ENCODE peak calls at places on chromosomes 16 and 17, in eight cellular contexts. O is HCT116, L is stomach, E is neuronal stem cell, T is fibroblast of the aortic adventitia, M is thoracic aorta, A is fibroblast of mammary gland, W is tibial nerve. J is an unnamed sample.

GRCh38 chr17:34874496-34874895 is 86.8 kb downstream of the CCT6B start:
- DNase-seq in M (no peak), O (no peak), E (no peak), T (no peak), W (no peak), L (no peak), A (no peak), J (no peak)

GRCh38 chr16:57711331-57711730 is 16.7 kb downstream of the DRC7 start:
- DNase-seq in O (no peak), A (no peak), M (no peak), W (no peak), T (no peak), L (peak; percentile 5), E (no peak), J (no peak)

GRCh38 chr17:17057057-17057551 is 14.8 kb downstream of the MPRIP start:
- DNase-seq in W (no peak), A (no peak), L (peak; percentile 19), O (no peak), T (no peak), M (no peak), E (no peak), J (no peak)

GRCh38 chr16:85421338-85422123 is 191.6 kb upstream of the GSE1 start:
- DNase-seq in T (no peak), W (no peak), E (no peak), L (no peak), A (no peak), O (no peak), M (no peak), J (no peak)

GRCh38 chr16:68884867-68885266 is 41.5 kb downstream of the TANGO6 start:
- DNase-seq in T (no peak), L (no peak), O (no peak), W (no peak), A (no peak), E (no peak), M (no peak), J (peak; percentile 24)

GRCh38 chr16:49502136-49502881 is 128.7 kb downstream of the C16orf78 start:
- DNase-seq in W (no peak), O (no peak), T (no peak), L (no peak), M (no peak), E (no peak), A (no peak), J (no peak)

GRCh38 chr17:57924677-57925076 is 30.5 kb downstream of the CUEDC1 start:
- DNase-seq in W (no peak), L (no peak), M (no peak), T (no peak), O (no peak), E (no peak), A (no peak), J (no peak)

GRCh38 chr16:72677662-72678447 is 370.1 kb downstream of the ZFHX3 start:
- DNase-seq in T (peak; percentile 12), L (no peak), E (no peak), W (no peak), O (no peak), M (no peak), A (peak; percentile 63), J (no peak)

GRCh38 chr17:63405741-63406261 is 40.3 kb downstream of the CYB561 start:
- DNase-seq in M (no peak), W (no peak), O (peak; percentile 62), A (peak; percentile 93), T (peak; percentile 86), L (no peak), E (no peak), J (peak; percentile 89)

GRCh38 chr16:89921131-89921698 is 1.9 kb upstream of the TUBB3 start:
- DNase-seq in O (no peak), T (no peak), L (no peak), E (no peak), M (no peak), A (no peak), W (no peak), J (no peak)

GRCh38 chr16:1989826-1990335 is at the start of gene SYNGR3:
- DNase-seq in L (no peak), O (no peak), E (no peak), T (no peak), M (no peak), W (no peak), A (no peak), J (no peak)

GRCh38 chr17:81510524-81510797 is 2.1 kb downstream of the ACTG1 start:
- DNase-seq in W (no peak), L (no peak), E (no peak), T (no peak), A (no peak), O (no peak), M (no peak), J (peak; percentile 20)

GRCh38 chr17:8862213-8863056 is 5.0 kb downstream of the PIK3R6 start:
- DNase-seq in L (no peak), A (no peak), E (no peak), W (no peak), T (no peak), O (no peak), M (no peak), J (no peak)

GRCh38 chr17:77420804-77421634 is 280.2 kb downstream of the SEC14L1 start:
- DNase-seq in T (peak; percentile 38), W (no peak), E (no peak), M (no peak), L (no peak), A (peak; percentile 91), O (no peak), J (peak; percentile 84)

GRCh38 chr17:68458260-68459029 is 1.1 kb upstream of the WIPI1 start:
- DNase-seq in O (no peak), W (no peak), T (no peak), M (no peak), L (no peak), E (no peak), A (no peak), J (no peak)
- H3K4me3 ChIP-seq in O (peak overlapping the region; percentile 57), W (peak overlapping the region; percentile 41), T (peak overlapping the region; percentile 71), M (peak overlapping the region; percentile 75), L (peak overlapping the region; percentile 86), E (peak overlapping the region; percentile 39), A (peak overlapping the region; percentile 64), J (peak overlapping the region; percentile 64)

DNA sequence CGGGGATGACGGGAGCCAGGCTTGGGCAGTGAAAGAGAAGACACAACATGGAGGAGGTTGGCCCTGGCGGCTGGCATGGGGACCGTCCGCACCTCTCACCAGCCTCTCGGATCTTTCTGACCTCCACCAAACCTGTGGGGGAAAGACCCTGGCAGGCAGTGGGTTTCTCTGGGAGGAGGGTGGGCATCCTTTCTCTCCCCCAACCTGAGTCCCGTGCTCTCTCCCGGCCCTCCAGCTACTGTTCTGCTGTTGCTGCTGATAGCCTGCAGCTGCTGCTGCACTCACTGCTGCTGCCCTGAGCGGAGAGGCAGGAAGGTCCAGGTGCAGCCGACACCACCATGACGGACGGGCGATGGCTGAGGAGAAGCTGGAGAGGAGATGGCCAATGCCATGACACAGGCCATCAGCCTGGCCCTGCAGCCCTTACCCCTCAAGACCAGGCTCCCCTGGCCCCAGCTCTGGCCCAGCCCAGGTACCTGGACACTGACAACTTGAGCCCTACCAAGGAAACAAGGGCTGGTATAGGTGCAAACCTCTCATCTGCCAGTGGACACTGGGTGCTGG is 7.4 kb downstream of the SMIM5 start:
- DNase-seq in T (no peak), O (no peak), A (no peak), W (no peak), E (no peak), M (no peak), L (no peak), J (no peak)
- H3K4me3 ChIP-seq in T (no peak overlapping the region), O (no peak overlapping the region), A (no peak overlapping the region), W (no peak overlapping the region), E (no peak overlapping the region), M (no peak overlapping the region), L (no peak overlapping the region), J (no peak overlapping the region)

GRCh38 chr16:22188267-22188594 is 17.8 kb upstream of the EEF2K start:
- DNase-seq in M (no peak), W (no peak), O (no peak), T (no peak), L (no peak), E (no peak), A (no peak), J (no peak)

GRCh38 chr16:22191089-22191965 is 14.8 kb upstream of the EEF2K start:
- DNase-seq in L (peak; percentile 100), M (peak; percentile 100), O (peak; percentile 92), T (no peak), A (peak; percentile 98), W (peak; percentile 100), E (peak; percentile 94), J (peak; percentile 98)

GRCh38 chr16:22190169-22191088 is 15.6 kb upstream of the EEF2K start:
- DNase-seq in O (peak; percentile 99), T (peak; percentile 100), W (peak; percentile 100), L (peak; percentile 100), M (peak; percentile 100), A (peak; percentile 100), E (peak; percentile 100), J (peak; percentile 100)

GRCh38 chr16:22188595-22189442 is 17.3 kb upstream of the EEF2K start:
- DNase-seq in E (no peak), A (peak; percentile 93), O (peak; percentile 70), W (peak; percentile 39), M (peak; percentile 21), L (peak; percentile 78), T (peak; percentile 97), J (peak; percentile 96)

DNA sequence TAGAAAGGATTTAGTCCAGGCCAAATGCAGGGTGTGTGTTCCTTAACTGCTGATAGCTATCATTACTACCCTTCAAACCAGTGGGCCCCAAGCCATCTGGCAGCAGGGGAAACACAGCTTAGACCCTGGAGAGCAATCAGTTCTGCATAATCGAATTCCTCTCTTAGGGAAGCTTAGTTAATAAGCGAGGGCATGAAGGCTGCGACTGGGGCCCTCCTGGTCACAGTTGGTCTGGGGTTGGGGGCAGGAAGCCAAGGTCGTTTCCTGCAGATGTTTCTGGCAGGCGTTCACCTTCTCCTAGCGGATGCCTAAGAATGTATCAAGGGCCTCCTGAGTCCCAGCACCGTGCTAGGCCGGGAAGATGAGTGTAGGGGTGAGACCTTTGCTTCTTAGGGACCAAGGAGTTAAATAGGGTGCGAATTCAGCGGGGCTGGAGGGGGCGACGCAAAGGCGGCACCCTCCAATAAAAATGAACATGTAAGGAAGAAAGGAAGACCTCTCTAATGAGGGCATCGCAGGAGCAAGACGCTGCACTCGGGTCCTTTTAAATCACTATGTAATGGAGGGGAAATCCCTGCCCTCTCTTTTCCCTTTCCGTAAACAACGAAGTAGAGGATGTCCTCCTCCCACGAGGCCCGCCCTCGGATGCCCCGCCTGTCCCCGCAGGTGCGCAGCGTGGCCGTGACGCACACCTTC is 16.5 kb upstream of the EEF2K start:
- DNase-seq in E (no peak), L (peak; percentile 88), M (no peak), W (peak; percentile 48), T (peak; percentile 48), A (peak; percentile 62), O (no peak), J (peak; percentile 46)
- H3K4me3 ChIP-seq in E (peak overlapping the region; percentile 70), L (peak overlapping the region; percentile 71), M (peak overlapping the region; percentile 79), W (peak overlapping the region; percentile 64), T (peak overlapping the region; percentile 74), A (peak overlapping the region; percentile 43), O (peak overlapping the region; percentile 67), J (peak overlapping the region; percentile 60)

DNA sequence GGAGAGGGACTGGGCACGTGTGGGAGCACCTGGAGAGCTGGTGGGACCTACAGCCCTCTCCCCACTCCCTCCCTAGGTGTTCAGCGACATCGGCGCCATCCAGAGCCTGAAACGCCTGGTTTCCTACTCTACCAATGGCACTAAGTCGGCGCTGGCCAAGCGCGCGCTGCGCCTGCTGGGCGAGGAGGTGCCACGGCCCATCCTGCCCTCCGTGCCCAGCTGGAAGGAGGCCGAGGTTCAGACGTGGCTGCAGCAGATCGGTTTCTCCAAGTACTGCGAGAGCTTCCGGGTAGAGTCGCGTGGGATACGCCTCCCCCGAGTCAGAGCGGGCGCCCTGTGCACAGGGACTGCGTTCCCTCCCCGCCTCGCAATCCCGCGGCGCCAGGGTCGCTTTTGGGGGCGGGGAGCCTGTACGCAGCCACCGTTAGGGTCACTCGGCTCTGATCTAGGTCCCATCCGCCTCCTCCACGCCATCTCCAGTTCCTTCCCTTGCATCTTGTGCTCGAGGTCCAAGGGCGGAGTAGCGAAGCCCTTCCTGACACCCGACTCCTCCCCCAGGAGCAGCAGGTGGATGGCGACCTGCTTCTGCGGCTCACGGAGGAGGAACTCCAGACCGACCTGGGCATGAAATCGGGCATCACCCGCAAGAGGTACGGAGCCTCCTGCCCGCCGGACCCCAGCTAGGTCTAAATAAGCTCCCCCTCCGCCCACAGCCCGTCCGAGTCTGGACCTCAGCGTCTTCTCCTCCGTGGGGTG is 13.0 kb downstream of the SARM1 start:
- DNase-seq in L (peak; percentile 88), T (no peak), W (no peak), O (no peak), M (no peak), E (no peak), A (no peak), J (no peak)
- H3K4me3 ChIP-seq in L (peak overlapping the region; percentile 51), T (no peak overlapping the region), W (peak overlapping the region; percentile 3), O (no peak overlapping the region), M (peak overlapping the region; percentile 70), E (no peak overlapping the region), A (no peak overlapping the region), J (no peak overlapping the region)